ENCODE peak calls at places on chromosomes 2 and 18, in eight cellular contexts. One of them, this sample, is unnamed.

GRCh38 chr2:163364736-163365135 is 371.1 kb downstream of the FIGN start:
- DNase-seq in AG10803: no peak
- DNase-seq in hypothalamus: no peak
- DNase-seq in RCC 7860: no peak
- DNase-seq in EH: no peak
- DNase-seq in HEK293T: no peak
- DNase-seq in psoas muscle: no peak
- DNase-seq in Caco-2: no peak
- DNase-seq in this sample: no peak

GRCh38 chr2:45763256-45763655 is 111.8 kb downstream of the PRKCE start:
- DNase-seq in HEK293T: no peak
- DNase-seq in Caco-2: no peak
- DNase-seq in AG10803: peak
- DNase-seq in psoas muscle: no peak
- DNase-seq in RCC 7860: no peak
- DNase-seq in EH: no peak
- DNase-seq in hypothalamus: no peak
- DNase-seq in this sample: no peak

GRCh38 chr2:128642316-128642715 is 323.6 kb upstream of the HS6ST1 start:
- DNase-seq in AG10803: no peak
- DNase-seq in psoas muscle: no peak
- DNase-seq in RCC 7860: no peak
- DNase-seq in HEK293T: no peak
- DNase-seq in EH: no peak
- DNase-seq in Caco-2: no peak
- DNase-seq in hypothalamus: no peak
- DNase-seq in this sample: no peak

GRCh38 chr2:36597532-36598377 is at the start of gene FEZ2:
- DNase-seq in AG10803: peak
- DNase-seq in EH: peak
- DNase-seq in psoas muscle: peak
- DNase-seq in Caco-2: peak
- DNase-seq in HEK293T: peak
- DNase-seq in RCC 7860: peak
- DNase-seq in hypothalamus: peak
- DNase-seq in this sample: peak

GRCh38 chr2:53021285-53021684 is 746.3 kb upstream of the CHAC2 start:
- DNase-seq in HEK293T: no peak
- DNase-seq in AG10803: peak
- DNase-seq in Caco-2: no peak
- DNase-seq in RCC 7860: no peak
- DNase-seq in psoas muscle: no peak
- DNase-seq in hypothalamus: no peak
- DNase-seq in EH: peak
- DNase-seq in this sample: no peak

GRCh38 chr2:7825591-7826312 is 856.1 kb upstream of the ID2 start:
- DNase-seq in hypothalamus: no peak
- DNase-seq in Caco-2: peak
- DNase-seq in RCC 7860: peak
- DNase-seq in EH: no peak
- DNase-seq in HEK293T: no peak
- DNase-seq in psoas muscle: no peak
- DNase-seq in AG10803: peak
- DNase-seq in this sample: peak

GRCh38 chr18:64202836-64203235 is 53.9 kb upstream of the LINC00305 start:
- DNase-seq in HEK293T: no peak
- DNase-seq in EH: no peak
- DNase-seq in RCC 7860: no peak
- DNase-seq in Caco-2: no peak
- DNase-seq in AG10803: no peak
- DNase-seq in psoas muscle: no peak
- DNase-seq in hypothalamus: no peak
- DNase-seq in this sample: no peak

GRCh38 chr2:108588070-108588668 is 53.9 kb downstream of the LIMS1 start:
- DNase-seq in AG10803: no peak
- DNase-seq in EH: no peak
- DNase-seq in psoas muscle: no peak
- DNase-seq in Caco-2: no peak
- DNase-seq in RCC 7860: no peak
- DNase-seq in hypothalamus: no peak
- DNase-seq in HEK293T: no peak
- DNase-seq in this sample: no peak

GRCh38 chr2:99787762-99788382 is 298.1 kb upstream of the REV1 start:
- DNase-seq in hypothalamus: no peak
- DNase-seq in psoas muscle: no peak
- DNase-seq in EH: no peak
- DNase-seq in AG10803: no peak
- DNase-seq in Caco-2: no peak
- DNase-seq in RCC 7860: no peak
- DNase-seq in HEK293T: no peak
- DNase-seq in this sample: no peak

GRCh38 chr2:159290289-159290907 is 3.9 kb upstream of the WDSUB1 start:
- DNase-seq in psoas muscle: no peak
- DNase-seq in Caco-2: no peak
- DNase-seq in RCC 7860: peak
- DNase-seq in HEK293T: no peak
- DNase-seq in EH: peak
- DNase-seq in hypothalamus: peak
- DNase-seq in AG10803: peak
- DNase-seq in this sample: peak

GRCh38 chr2:88735853-88736252 is 44.4 kb downstream of the RPIA start:
- DNase-seq in HEK293T: no peak
- DNase-seq in AG10803: no peak
- DNase-seq in EH: no peak
- DNase-seq in RCC 7860: peak
- DNase-seq in hypothalamus: no peak
- DNase-seq in psoas muscle: peak
- DNase-seq in Caco-2: no peak
- DNase-seq in this sample: no peak

GRCh38 chr2:20494246-20494645 is 47.4 kb downstream of the RHOB start:
- DNase-seq in AG10803: peak
- DNase-seq in hypothalamus: no peak
- DNase-seq in EH: peak
- DNase-seq in RCC 7860: no peak
- DNase-seq in psoas muscle: no peak
- DNase-seq in Caco-2: no peak
- DNase-seq in HEK293T: no peak
- DNase-seq in this sample: no peak

GRCh38 chr2:238848941-238849853 is 1.3 kb downstream of the TWIST2 start:
- DNase-seq in hypothalamus: no peak
- DNase-seq in AG10803: peak
- DNase-seq in HEK293T: no peak
- DNase-seq in RCC 7860: no peak
- DNase-seq in EH: peak
- DNase-seq in Caco-2: no peak
- DNase-seq in psoas muscle: no peak
- DNase-seq in this sample: no peak

GRCh38 chr2:217973008-217973787 is 29.6 kb downstream of the TNS1 start:
- DNase-seq in psoas muscle: no peak
- DNase-seq in AG10803: no peak
- DNase-seq in HEK293T: no peak
- DNase-seq in EH: no peak
- DNase-seq in Caco-2: no peak
- DNase-seq in RCC 7860: no peak
- DNase-seq in hypothalamus: no peak
- DNase-seq in this sample: no peak

GRCh38 chr2:11553661-11554429 is 20.0 kb downstream of the GREB1 start:
- DNase-seq in HEK293T: no peak
- DNase-seq in hypothalamus: no peak
- DNase-seq in RCC 7860: peak
- DNase-seq in Caco-2: no peak
- DNase-seq in EH: peak
- DNase-seq in AG10803: peak
- DNase-seq in psoas muscle: no peak
- DNase-seq in this sample: no peak

GRCh38 chr2:28349546-28350165 is 43.0 kb upstream of the FOSL2 start:
- DNase-seq in psoas muscle: peak
- DNase-seq in RCC 7860: no peak
- DNase-seq in EH: no peak
- DNase-seq in AG10803: no peak
- DNase-seq in HEK293T: no peak
- DNase-seq in Caco-2: no peak
- DNase-seq in hypothalamus: no peak
- DNase-seq in this sample: no peak

GRCh38 chr2:237486819-237487448 is at the start of gene MLPH:
- DNase-seq in hypothalamus: no peak
- DNase-seq in EH: peak
- DNase-seq in AG10803: no peak
- DNase-seq in psoas muscle: peak
- DNase-seq in RCC 7860: no peak
- DNase-seq in HEK293T: no peak
- DNase-seq in Caco-2: no peak
- DNase-seq in this sample: no peak

GRCh38 chr2:211457325-211457724 is 900.9 kb downstream of the CPS1 start:
- DNase-seq in EH: no peak
- DNase-seq in HEK293T: no peak
- DNase-seq in AG10803: no peak
- DNase-seq in RCC 7860: no peak
- DNase-seq in Caco-2: no peak
- DNase-seq in psoas muscle: no peak
- DNase-seq in hypothalamus: no peak
- DNase-seq in this sample: no peak

GRCh38 chr18:7567487-7568425 is 640 bp downstream of the PTPRM start:
- DNase-seq in hypothalamus: no peak
- DNase-seq in Caco-2: no peak
- DNase-seq in EH: peak
- DNase-seq in HEK293T: peak
- DNase-seq in psoas muscle: peak
- DNase-seq in RCC 7860: peak
- DNase-seq in AG10803: peak
- DNase-seq in this sample: peak

GRCh38 chr2:209368924-209369323 is 54.9 kb upstream of the MAP2 start:
- DNase-seq in AG10803: peak
- DNase-seq in psoas muscle: no peak
- DNase-seq in RCC 7860: peak
- DNase-seq in Caco-2: peak
- DNase-seq in hypothalamus: no peak
- DNase-seq in HEK293T: peak
- DNase-seq in EH: peak
- DNase-seq in this sample: peak

GRCh38 chr2:187404431-187405110 is 43.5 kb downstream of the CALCRL start:
- DNase-seq in Caco-2: no peak
- DNase-seq in psoas muscle: no peak
- DNase-seq in hypothalamus: no peak
- DNase-seq in AG10803: no peak
- DNase-seq in EH: no peak
- DNase-seq in RCC 7860: no peak
- DNase-seq in HEK293T: no peak
- DNase-seq in this sample: no peak

GRCh38 chr2:196712867-196713266 is 73.4 kb downstream of the CCDC150 start:
- DNase-seq in AG10803: no peak
- DNase-seq in RCC 7860: no peak
- DNase-seq in HEK293T: no peak
- DNase-seq in EH: no peak
- DNase-seq in hypothalamus: no peak
- DNase-seq in psoas muscle: no peak
- DNase-seq in Caco-2: no peak
- DNase-seq in this sample: no peak

GRCh38 chr2:233351423-233351822 is 2.9 kb upstream of the DGKD start:
- DNase-seq in HEK293T: no peak
- DNase-seq in Caco-2: no peak
- DNase-seq in hypothalamus: no peak
- DNase-seq in AG10803: peak
- DNase-seq in RCC 7860: peak
- DNase-seq in EH: peak
- DNase-seq in psoas muscle: no peak
- DNase-seq in this sample: no peak

GRCh38 chr2:19757586-19757985 is 144.2 kb downstream of the TTC32 start:
- DNase-seq in HEK293T: no peak
- DNase-seq in Caco-2: no peak
- DNase-seq in AG10803: no peak
- DNase-seq in psoas muscle: no peak
- DNase-seq in hypothalamus: no peak
- DNase-seq in EH: no peak
- DNase-seq in RCC 7860: no peak
- DNase-seq in this sample: no peak

GRCh38 chr2:7084601-7085000 is 167.4 kb downstream of the RNF144A start:
- DNase-seq in RCC 7860: no peak
- DNase-seq in AG10803: no peak
- DNase-seq in Caco-2: no peak
- DNase-seq in psoas muscle: no peak
- DNase-seq in EH: no peak
- DNase-seq in HEK293T: no peak
- DNase-seq in hypothalamus: no peak
- DNase-seq in this sample: no peak

GRCh38 chr2:3535794-3536681 is 16.7 kb upstream of the ADI1 start:
- DNase-seq in EH: peak
- DNase-seq in Caco-2: peak
- DNase-seq in psoas muscle: peak
- DNase-seq in AG10803: peak
- DNase-seq in hypothalamus: no peak
- DNase-seq in RCC 7860: peak
- DNase-seq in HEK293T: no peak
- DNase-seq in this sample: no peak

GRCh38 chr2:68167186-68167585 is 9.5 kb downstream of the PNO1 start:
- DNase-seq in HEK293T: no peak
- DNase-seq in RCC 7860: no peak
- DNase-seq in EH: peak
- DNase-seq in Caco-2: no peak
- DNase-seq in psoas muscle: no peak
- DNase-seq in AG10803: peak
- DNase-seq in hypothalamus: no peak
- DNase-seq in this sample: no peak

GRCh38 chr2:150690870-150691269 is 203.4 kb upstream of the RND3 start:
- DNase-seq in EH: peak
- DNase-seq in RCC 7860: no peak
- DNase-seq in hypothalamus: no peak
- DNase-seq in HEK293T: no peak
- DNase-seq in psoas muscle: no peak
- DNase-seq in Caco-2: no peak
- DNase-seq in AG10803: peak
- DNase-seq in this sample: no peak

GRCh38 chr18:22398464-22398863 is 19.3 kb downstream of the CTAGE1 start:
- DNase-seq in Caco-2: no peak
- DNase-seq in HEK293T: no peak
- DNase-seq in RCC 7860: no peak
- DNase-seq in EH: no peak
- DNase-seq in AG10803: no peak
- DNase-seq in psoas muscle: no peak
- DNase-seq in hypothalamus: no peak
- DNase-seq in this sample: no peak

GRCh38 chr2:85539361-85540130 is 578 bp downstream of the MAT2A start:
- DNase-seq in Caco-2: peak
- DNase-seq in hypothalamus: peak
- DNase-seq in AG10803: peak
- DNase-seq in EH: peak
- DNase-seq in psoas muscle: peak
- DNase-seq in HEK293T: peak
- DNase-seq in RCC 7860: peak
- DNase-seq in this sample: peak

GRCh38 chr2:113175101-113175628 is 1.4 kb downstream of the PSD4 start:
- DNase-seq in Caco-2: no peak
- DNase-seq in RCC 7860: no peak
- DNase-seq in HEK293T: no peak
- DNase-seq in EH: peak
- DNase-seq in psoas muscle: no peak
- DNase-seq in AG10803: no peak
- DNase-seq in hypothalamus: no peak
- DNase-seq in this sample: peak

GRCh38 chr2:147173186-147173575 is 671.6 kb upstream of the ACVR2A start:
- DNase-seq in RCC 7860: no peak
- DNase-seq in psoas muscle: no peak
- DNase-seq in AG10803: peak
- DNase-seq in Caco-2: peak
- DNase-seq in EH: no peak
- DNase-seq in HEK293T: no peak
- DNase-seq in hypothalamus: no peak
- DNase-seq in this sample: no peak

GRCh38 chr2:216139884-216140283 is 30.7 kb downstream of the XRCC5 start:
- DNase-seq in HEK293T: peak
- DNase-seq in EH: no peak
- DNase-seq in Caco-2: no peak
- DNase-seq in RCC 7860: peak
- DNase-seq in hypothalamus: no peak
- DNase-seq in AG10803: no peak
- DNase-seq in psoas muscle: no peak
- DNase-seq in this sample: peak

GRCh38 chr2:97992836-97993825 is 2.6 kb downstream of the TMEM131 start:
- DNase-seq in EH: peak
- DNase-seq in hypothalamus: no peak
- DNase-seq in psoas muscle: no peak
- DNase-seq in HEK293T: no peak
- DNase-seq in AG10803: peak
- DNase-seq in Caco-2: no peak
- DNase-seq in RCC 7860: no peak
- DNase-seq in this sample: no peak